ENCODE peak calls at places on chromosomes 7 and 10, in seven cellular contexts. V is fibroblast of the conjunctiva, T is hepatic stellate cell, O is T-helper 2 cell, A is K562, F is NCI-H510A treated with DMSO at 0.1 percent for 48 hours, R is fibroblast of lung. Y is an unnamed sample.

GRCh38 chr7:158816995-158817394 is 12.3 kb downstream of the ESYT2 start:
- DNase-seq in A (peak), T (no peak), O (no peak), F (no peak), V (no peak), R (no peak), Y (no peak)

GRCh38 chr10:1213707-1214675 is 157.8 kb downstream of the WDR37 start:
- DNase-seq in O (no peak), R (no peak), T (no peak), F (no peak), A (no peak), V (no peak), Y (no peak)

GRCh38 chr7:139044813-139045794 is 9.3 kb upstream of the ZC3HAV1L start:
- DNase-seq in O (peak), V (no peak), A (peak), T (no peak), F (no peak), R (no peak), Y (no peak)

GRCh38 chr10:15433850-15434537 is 62.9 kb upstream of the FAM171A1 start:
- DNase-seq in R (peak), A (peak), V (peak), O (peak), F (peak), T (peak), Y (peak)

GRCh38 chr10:124145109-124145860 is 51.9 kb upstream of the CHST15 start:
- DNase-seq in O (no peak), T (no peak), F (no peak), A (no peak), R (no peak), V (peak), Y (no peak)

GRCh38 chr10:71776528-71776927 is 3.2 kb upstream of the VSIR start:
- DNase-seq in O (no peak), A (peak), V (no peak), R (no peak), T (no peak), F (no peak), Y (no peak)

GRCh38 chr7:72161534-72161933 is 250.6 kb downstream of the CALN1 start:
- DNase-seq in F (no peak), V (no peak), R (no peak), O (no peak), A (no peak), T (no peak), Y (no peak)

GRCh38 chr7:137399827-137400823 is 56.6 kb upstream of the PTN start:
- DNase-seq in T (peak), R (peak), A (no peak), F (no peak), V (no peak), O (no peak), Y (no peak)

GRCh38 chr10:17597386-17597785 is 19.8 kb downstream of the HACD1 start:
- DNase-seq in R (no peak), T (no peak), O (no peak), A (no peak), F (no peak), V (no peak), Y (no peak)

GRCh38 chr7:50341709-50342108 is 37.2 kb downstream of the IKZF1 start:
- DNase-seq in T (no peak), F (no peak), A (no peak), R (no peak), O (peak), V (no peak), Y (no peak)

GRCh38 chr7:72308986-72309385 is 103.2 kb downstream of the CALN1 start:
- DNase-seq in A (no peak), R (no peak), F (no peak), V (no peak), T (no peak), O (no peak), Y (no peak)

GRCh38 chr10:122140477-122140902 is 130.6 kb upstream of the BTBD16 start:
- DNase-seq in V (no peak), T (no peak), A (no peak), O (no peak), F (peak), R (peak), Y (no peak)

GRCh38 chr10:102117391-102118159 is 2.6 kb downstream of the LDB1 start:
- DNase-seq in A (no peak), F (peak), V (peak), O (peak), R (peak), T (peak), Y (peak)

Y was measured in NCI-H1092 treated with DMSO at 0.1 percent for 48 hours.